ENCODE peak calls at places on chromosomes 1 and 21, in seven cellular contexts. H is A549; A is GM12878; O is GM23248; I is mesendoderm; M is CD4-positive, CD25-positive, alpha-beta regulatory T cell; G is tibial nerve. U is an unnamed sample. For H3K4me1, the result is how much of the 10 kb centered on the place peaks cover.

GRCh38 chr1:223285452-223285851 is 78.5 kb downstream of the SUSD4 start:
- DNase-seq in H (no peak), A (no peak), O (no peak), I (no peak), M (no peak), G (no peak), U (no peak)

GRCh38 chr1:225877570-225877969 is 4.6 kb downstream of the TMEM63A start:
- DNase-seq in H (peak), A (no peak), O (peak), I (peak), M (no peak), G (peak), U (no peak)

GRCh38 chr21:45286671-45287437 is 841 bp downstream of the POFUT2 start:
- DNase-seq in H (no peak), A (no peak), O (peak), I (peak), M (no peak), G (no peak), U (no peak)

GRCh38 chr1:226763741-226764264 is 24.7 kb upstream of the ITPKB start:
- DNase-seq in H (peak), A (no peak), O (peak), I (peak), M (no peak), G (no peak), U (peak)

GRCh38 chr1:27538793-27539192 is 48.8 kb upstream of the WASF2 start:
- DNase-seq in H (peak), A (no peak), O (peak), I (peak), M (no peak), G (no peak), U (no peak)

GRCh38 chr1:78651247-78651646 is 1.6 kb downstream of the IFI44 start:
- DNase-seq in H (no peak), A (no peak), O (no peak), I (no peak), M (peak), G (peak), U (no peak)

GRCh38 chr1:29269356-29269755 is 33.0 kb downstream of the PTPRU start:
- DNase-seq in H (no peak), A (no peak), O (no peak), I (no peak), M (no peak), G (no peak), U (no peak)

GRCh38 chr1:221228594-221228993 is 349.4 kb downstream of the HLX start:
- DNase-seq in H (no peak), A (no peak), O (no peak), I (peak), M (no peak), G (no peak), U (peak)

GRCh38 chr1:38284953-38285352 is 238.4 kb upstream of the POU3F1 start:
- DNase-seq in H (no peak), A (no peak), O (no peak), I (no peak), M (no peak), G (no peak), U (no peak)

GRCh38 chr1:221748981-221749380 is 7.1 kb upstream of the DUSP10 start:
- DNase-seq in H (no peak), A (no peak), O (no peak), I (no peak), M (no peak), G (no peak), U (no peak)

GRCh38 chr1:161440312-161440894 is 64.9 kb upstream of the FCGR2A start:
- DNase-seq in H (peak), A (peak), O (peak), I (peak), M (peak), G (no peak), U (no peak)

GRCh38 chr1:245546875-245547274 is 392.1 kb downstream of the KIF26B start:
- DNase-seq in H (no peak), A (no peak), O (no peak), I (no peak), M (no peak), G (no peak), U (no peak)

GRCh38 chr21:15754640-15755039 is 24.9 kb downstream of the USP25 start:
- DNase-seq in H (peak), A (no peak), O (peak), I (no peak), M (no peak), G (no peak), U (no peak)

GRCh38 chr1:164971391-164971790 is 385.1 kb downstream of the LMX1A start:
- DNase-seq in H (no peak), A (no peak), O (no peak), I (peak), M (no peak), G (no peak), U (no peak)

GRCh38 chr1:91402023-91402422 is 2.6 kb downstream of the HFM1 start:
- DNase-seq in H (peak), A (no peak), O (peak), I (no peak), M (peak), G (no peak), U (no peak)

GRCh38 chr1:61141288-61142044 is 59.1 kb downstream of the NFIA start:
- DNase-seq in H (peak), A (no peak), O (peak), I (peak), M (no peak), G (no peak), U (no peak)

GRCh38 chr1:232438476-232438875 is 191.5 kb downstream of the SIPA1L2 start:
- DNase-seq in H (no peak), A (no peak), O (no peak), I (no peak), M (no peak), G (no peak), U (no peak)

GRCh38 chr1:90475623-90476022 is 241.5 kb downstream of the BARHL2 start:
- DNase-seq in H (no peak), A (no peak), O (peak), I (peak), M (no peak), G (no peak), U (no peak)

GRCh38 chr1:27403065-27403726 is 10.8 kb downstream of the GPR3 start:
- DNase-seq in H (peak), A (no peak), O (peak), I (peak), M (peak), G (peak), U (no peak)

GRCh38 chr1:169550294-169550693 is 36.0 kb downstream of the F5 start:
- DNase-seq in H (peak), A (no peak), O (peak), I (peak), M (peak), G (peak), U (peak)
- H3K27ac ChIP-seq in H (no peak), A (no peak), O (no peak), I (no peak), M (no peak), G (no peak), U (no peak)

GRCh38 chr1:155979525-155980343 is 1.4 kb upstream of the ARHGEF2 start:
- DNase-seq in H (no peak), A (no peak), O (peak), I (no peak), M (no peak), G (no peak), U (no peak)
- H3K4me1 ChIP-seq in H (half or more), A (under half), O (under half), I (under half), M (half or more), G (under half), U (under half)

GRCh38 chr1:22537441-22538139 is 25.7 kb upstream of the EPHA8 start:
- DNase-seq in H (no peak), A (no peak), O (no peak), I (no peak), M (no peak), G (no peak), U (no peak)

GRCh38 chr1:22539510-22540118 is 23.7 kb upstream of the EPHA8 start:
- DNase-seq in H (no peak), A (no peak), O (no peak), I (no peak), M (no peak), G (no peak), U (no peak)

GRCh38 chr1:22542886-22543285 is 20.4 kb upstream of the EPHA8 start:
- DNase-seq in H (no peak), A (no peak), O (no peak), I (no peak), M (no peak), G (no peak), U (no peak)

GRCh38 chr1:22543679-22544078 is 19.6 kb upstream of the EPHA8 start:
- DNase-seq in H (no peak), A (no peak), O (no peak), I (no peak), M (no peak), G (no peak), U (no peak)

GRCh38 chr1:22540311-22540710 is 23.0 kb upstream of the EPHA8 start:
- DNase-seq in H (no peak), A (no peak), O (peak), I (no peak), M (no peak), G (no peak), U (no peak)
- H3K4me3 ChIP-seq in H (no peak), A (no peak), O (no peak), I (no peak), M (no peak), G (no peak), U (no peak)

DNA sequence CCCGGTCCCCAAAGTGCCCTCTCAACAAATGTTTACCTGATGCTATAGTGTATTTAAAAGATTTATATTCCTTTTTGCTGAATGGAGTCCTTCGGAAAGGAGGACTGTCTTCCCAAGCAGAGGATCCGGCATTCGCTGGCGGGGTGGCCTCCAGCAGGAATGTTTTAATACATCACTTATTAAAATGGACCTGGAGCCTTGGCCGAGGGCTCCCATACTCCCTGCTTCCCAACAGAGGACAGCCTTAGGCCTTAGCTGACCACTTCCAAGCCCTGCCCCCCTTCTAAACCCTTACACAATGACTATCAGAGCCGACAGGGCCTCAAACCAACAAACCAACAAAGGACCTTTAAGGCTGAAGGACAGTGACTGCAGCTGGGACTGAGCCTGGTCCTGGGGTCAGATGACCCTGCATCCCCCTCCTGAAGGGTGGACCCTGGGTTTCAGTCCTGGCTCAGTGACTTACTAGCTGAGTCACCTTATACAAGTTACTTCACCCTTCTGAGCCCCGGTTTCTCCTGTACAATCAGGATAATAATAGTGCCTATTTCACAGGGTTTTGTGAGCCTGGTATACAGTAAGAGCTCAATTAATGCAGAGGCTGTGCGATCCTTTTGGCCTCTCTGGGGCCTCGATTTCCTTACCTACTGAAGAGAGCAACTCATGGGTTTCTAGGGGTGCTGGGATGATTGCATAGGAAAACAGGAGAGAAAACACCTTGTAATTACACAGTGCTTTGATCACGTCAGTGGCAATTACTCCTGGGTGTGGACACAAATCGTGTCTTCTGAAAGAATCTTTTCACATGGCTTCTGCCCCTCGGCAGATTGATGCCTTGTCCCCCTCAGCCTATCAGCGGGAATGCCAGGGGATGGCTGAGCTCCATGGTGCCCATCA is 5.5 kb downstream of the CAMK2N1 start:
- DNase-seq in H (peak), A (no peak), O (peak), I (no peak), M (no peak), G (no peak), U (no peak)
- H3K27ac ChIP-seq in H (peak), A (no peak), O (no peak), I (no peak), M (no peak), G (no peak), U (no peak)

GRCh38 chr1:16120411-16120810 is 35.5 kb downstream of the EPHA2 start:
- DNase-seq in H (no peak), A (no peak), O (no peak), I (peak), M (no peak), G (no peak), U (no peak)

GRCh38 chr1:16120940-16121410 is 34.9 kb downstream of the EPHA2 start:
- DNase-seq in H (peak), A (no peak), O (peak), I (no peak), M (no peak), G (no peak), U (no peak)

GRCh38 chr1:16119926-16120325 is 35.9 kb downstream of the EPHA2 start:
- DNase-seq in H (no peak), A (no peak), O (no peak), I (no peak), M (no peak), G (no peak), U (no peak)

GRCh38 chr1:16118706-16119105 is 37.2 kb downstream of the EPHA2 start:
- DNase-seq in H (no peak), A (no peak), O (no peak), I (no peak), M (no peak), G (no peak), U (no peak)

GRCh38 chr1:16119504-16119903 is 36.4 kb downstream of the EPHA2 start:
- DNase-seq in H (no peak), A (no peak), O (no peak), I (no peak), M (no peak), G (no peak), U (no peak)
- H3K4me1 ChIP-seq in H (under half), A (under half), O (under half), I (under half), M (under half), G (under half), U (under half)